ENCODE peak calls at places on chromosome 22, in ten cellular contexts. L is AG04449, O is heart left ventricle, W is GM20000, Q is HCT116, S is MCF 10A, X is right lobe of liver, H is astrocyte of the spinal cord, J is AG09309, I is PC-9. U is an unnamed sample.

GRCh38 chr22:40482391-40482790 is 112.0 kb downstream of the SGSM3 start:
- DNase-seq in L (no peak), O (no peak), W (no peak), Q (no peak), S (peak), X (no peak), H (no peak), J (no peak), I (peak), U (no peak)

GRCh38 chr22:45472426-45472825 is 30.3 kb upstream of the FBLN1 start:
- DNase-seq in L (no peak), O (no peak), W (no peak), Q (no peak), S (no peak), X (no peak), H (no peak), J (no peak), I (no peak), U (no peak)

GRCh38 chr22:39524753-39525657 is 4.6 kb downstream of the ATF4 start:
- DNase-seq in L (no peak), O (no peak), W (no peak), Q (no peak), S (no peak), X (no peak), H (no peak), J (no peak), I (no peak), U (no peak)

GRCh38 chr22:45335021-45335818 is 25.5 kb downstream of the FAM118A start:
- DNase-seq in L (no peak), O (peak), W (no peak), Q (no peak), S (no peak), X (peak), H (no peak), J (no peak), I (no peak), U (no peak)

GRCh38 chr22:33577862-33578411 is 342.3 kb downstream of the LARGE1 start:
- DNase-seq in L (no peak), O (no peak), W (no peak), Q (no peak), S (no peak), X (no peak), H (no peak), J (no peak), I (no peak), U (no peak)

GRCh38 chr22:42630211-42630610 is 10.2 kb downstream of the ATP5MGL start:
- DNase-seq in L (no peak), O (no peak), W (no peak), Q (no peak), S (no peak), X (no peak), H (no peak), J (no peak), I (no peak), U (no peak)

GRCh38 chr22:43098356-43098755 is 9.2 kb upstream of the TTLL1 start:
- DNase-seq in L (no peak), O (no peak), W (no peak), Q (no peak), S (no peak), X (no peak), H (no peak), J (no peak), I (no peak), U (no peak)

GRCh38 chr22:19586922-19587684 is 62.9 kb upstream of the CLDN5 start:
- DNase-seq in L (no peak), O (no peak), W (no peak), Q (no peak), S (no peak), X (peak), H (no peak), J (no peak), I (no peak), U (no peak)

GRCh38 chr22:20438678-20439492 is 1.3 kb upstream of the SCARF2 start:
- DNase-seq in L (no peak), O (peak), W (peak), Q (no peak), S (no peak), X (no peak), H (no peak), J (no peak), I (no peak), U (no peak)

GRCh38 chr22:28894320-28894719 is 10.9 kb downstream of the ZNRF3 start:
- DNase-seq in L (no peak), O (peak), W (no peak), Q (no peak), S (peak), X (no peak), H (no peak), J (no peak), I (peak), U (no peak)

GRCh38 chr22:23113067-23113846 is 28.5 kb downstream of the RSPH14 start:
- DNase-seq in L (no peak), O (no peak), W (no peak), Q (no peak), S (no peak), X (no peak), H (peak), J (no peak), I (no peak), U (no peak)

GRCh38 chr22:41768420-41768819 is 32.1 kb upstream of the CCDC134 start:
- DNase-seq in L (no peak), O (no peak), W (no peak), Q (no peak), S (peak), X (no peak), H (peak), J (no peak), I (peak), U (no peak)

GRCh38 chr22:47996446-47996857 is 1234.0 kb downstream of the TBC1D22A start:
- DNase-seq in L (no peak), O (no peak), W (no peak), Q (no peak), S (no peak), X (no peak), H (no peak), J (no peak), I (no peak), U (no peak)

GRCh38 chr22:20962491-20962945 is 4.5 kb upstream of the AIFM3 start:
- DNase-seq in L (no peak), O (peak), W (no peak), Q (no peak), S (no peak), X (no peak), H (no peak), J (no peak), I (no peak), U (no peak)

GRCh38 chr22:41557401-41558240 is 3.2 kb upstream of the CSDC2 start:
- DNase-seq in L (no peak), O (peak), W (no peak), Q (no peak), S (peak), X (peak), H (peak), J (peak), I (no peak), U (no peak)

GRCh38 chr22:24580276-24580675 is 12.6 kb downstream of the LRRC75B start:
- DNase-seq in L (peak), O (no peak), W (no peak), Q (no peak), S (peak), X (no peak), H (peak), J (peak), I (no peak), U (no peak)

GRCh38 chr22:27715078-27715477 is 86.5 kb downstream of the MN1 start:
- DNase-seq in L (no peak), O (no peak), W (no peak), Q (no peak), S (no peak), X (no peak), H (no peak), J (no peak), I (no peak), U (no peak)
- TF ChIP-seq CTCF in L (no peak), O (peak), W (no peak), Q (peak), S (no peak), X (no peak), H (peak), J (no peak), I (no peak), U (no peak)

DNA sequence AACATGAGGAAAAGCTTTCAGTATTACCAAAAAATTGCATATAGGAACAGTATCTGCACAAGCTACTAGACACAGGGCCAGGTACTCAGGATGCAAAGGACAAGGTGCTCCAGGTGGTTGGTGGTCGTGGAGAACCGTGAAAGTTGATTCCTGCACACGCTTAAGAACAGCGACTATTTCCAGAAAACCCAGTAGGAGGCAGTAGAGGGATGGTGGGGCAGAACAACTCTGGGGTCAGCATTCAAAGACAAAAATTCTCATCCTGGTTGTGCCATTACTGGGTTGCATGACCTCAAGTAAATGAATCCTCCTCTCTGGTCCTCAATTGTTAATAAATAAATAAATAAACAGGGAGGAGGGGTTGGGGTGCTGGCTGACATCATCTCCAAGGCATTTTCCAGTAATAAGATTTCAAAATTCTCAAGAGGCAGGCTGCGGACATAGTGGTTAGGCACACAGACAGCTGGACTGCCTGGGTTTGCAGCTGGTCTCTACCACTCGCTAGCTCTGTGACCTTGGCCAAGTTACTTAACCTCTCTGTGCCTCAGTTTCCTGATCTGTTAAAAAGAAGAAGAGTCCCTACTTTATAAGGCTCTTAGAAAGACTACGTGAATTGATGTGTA is 89.6 kb downstream of the ISX start:
- DNase-seq in L (no peak), O (no peak), W (no peak), Q (no peak), S (no peak), X (no peak), H (no peak), J (no peak), I (no peak), U (no peak)
- TF ChIP-seq CTCF in L (no peak), O (no peak), W (no peak), Q (peak), S (no peak), X (no peak), H (no peak), J (peak), I (no peak), U (no peak)

GRCh38 chr22:30969532-30970355 is 679 bp downstream of the TUG1 start:
- DNase-seq in L (no peak), O (no peak), W (peak), Q (no peak), S (peak), X (no peak), H (peak), J (no peak), I (peak), U (no peak)
- TF ChIP-seq CTCF in L (no peak), O (no peak), W (no peak), Q (no peak), S (no peak), X (no peak), H (no peak), J (no peak), I (no peak), U (no peak)

GRCh38 chr22:38260760-38261477 is 11.9 kb downstream of the TMEM184B start:
- DNase-seq in L (no peak), O (no peak), W (no peak), Q (no peak), S (no peak), X (no peak), H (peak), J (no peak), I (no peak), U (no peak)
- TF ChIP-seq CTCF in L (peak), O (no peak), W (peak), Q (no peak), S (no peak), X (no peak), H (peak), J (peak), I (no peak), U (no peak)

DNA sequence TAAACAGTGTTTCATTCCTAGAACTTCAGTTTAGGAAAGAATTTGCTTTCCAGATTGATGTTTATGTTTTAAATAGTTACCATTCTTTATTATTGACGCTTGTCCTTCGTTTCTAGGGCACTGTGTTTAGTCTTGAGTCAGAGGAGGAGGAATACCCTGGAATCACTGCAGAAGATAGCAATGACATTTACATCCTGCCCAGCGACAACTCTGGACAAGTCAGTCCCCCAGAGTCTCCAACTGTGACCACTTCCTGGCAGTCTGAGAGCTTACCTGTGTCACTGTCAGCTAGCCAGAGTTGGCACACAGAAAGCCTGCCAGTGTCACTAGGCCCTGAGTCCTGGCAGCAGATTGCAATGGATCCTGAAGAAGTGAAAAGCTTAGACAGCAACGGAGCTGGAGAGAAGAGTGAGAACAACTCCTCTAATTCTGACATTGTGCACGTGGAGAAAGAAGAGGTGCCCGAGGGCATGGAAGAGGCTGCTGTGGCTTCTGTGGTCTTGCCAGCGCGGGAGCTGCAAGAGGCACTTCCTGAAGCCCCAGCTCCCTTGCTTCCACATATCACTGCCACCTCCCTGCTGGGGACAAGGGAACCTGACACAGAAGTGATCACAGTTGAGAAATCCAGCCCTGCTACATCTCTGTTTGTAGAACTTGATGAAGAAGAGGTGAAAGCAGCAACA is 47.6 kb downstream of the BID start:
- DNase-seq in L (peak), O (no peak), W (no peak), Q (no peak), S (no peak), X (peak), H (peak), J (no peak), I (no peak), U (no peak)
- TF ChIP-seq CTCF in L (no peak), O (no peak), W (no peak), Q (no peak), S (no peak), X (no peak), H (no peak), J (no peak), I (no peak), U (no peak)